ENCODE peak calls at places on chromosome 21, in seven cellular contexts. I, A, L, S, P, Y and G are unnamed samples.

GRCh38 chr21:30818837-30819236 is 5.8 kb upstream of the KRTAP8-1 start:
- DNase-seq in A (no peak), L (no peak), S (no peak), Y (no peak), P (no peak), I (no peak), G (no peak)

GRCh38 chr21:35399706-35400105 is 350.6 kb upstream of the RUNX1 start:
- DNase-seq in P (no peak), L (no peak), A (no peak), I (no peak), Y (no peak), S (no peak), G (no peak)

GRCh38 chr21:15063081-15063820 is 1.5 kb downstream of the NRIP1 start:
- DNase-seq in S (no peak), A (peak), I (peak), L (no peak), Y (peak), P (no peak), G (no peak)

GRCh38 chr21:45959779-45960390 is 21.7 kb upstream of the COL6A1 start:
- DNase-seq in P (no peak), L (no peak), S (no peak), A (no peak), I (no peak), Y (no peak), G (no peak)

GRCh38 chr21:20617130-20617529 is 381.1 kb upstream of the NCAM2 start:
- DNase-seq in A (no peak), L (peak), I (no peak), Y (peak), S (no peak), P (peak), G (peak)

GRCh38 chr21:43318841-43319781 is 107.8 kb downstream of the SIK1 start:
- DNase-seq in L (no peak), I (peak), P (no peak), S (peak), Y (no peak), A (peak), G (no peak)

GRCh38 chr21:15401331-15401730 is 328.5 kb upstream of the USP25 start:
- DNase-seq in A (no peak), L (no peak), I (no peak), Y (no peak), S (no peak), P (no peak), G (no peak)

GRCh38 chr21:34824314-34824713 is 155.5 kb downstream of the CLIC6 start:
- DNase-seq in P (no peak), L (no peak), Y (no peak), S (no peak), I (no peak), A (no peak), G (no peak)

GRCh38 chr21:34330055-34330454 is 33.8 kb upstream of the KCNE2 start:
- DNase-seq in A (no peak), P (no peak), L (no peak), I (no peak), Y (peak), S (no peak), G (no peak)

GRCh38 chr21:31730687-31731111 is 1.2 kb downstream of the SCAF4 start:
- DNase-seq in Y (peak), I (peak), S (no peak), L (peak), P (peak), A (peak), G (peak)

GRCh38 chr21:34279285-34279684 is 84.5 kb upstream of the KCNE2 start:
- DNase-seq in I (no peak), S (no peak), L (no peak), Y (no peak), A (no peak), P (no peak), G (no peak)

GRCh38 chr21:40507978-40508377 is 339.0 kb downstream of the DSCAM start:
- DNase-seq in Y (no peak), L (no peak), P (no peak), S (no peak), A (peak), I (no peak), G (no peak)

GRCh38 chr21:34276711-34277425 is 86.9 kb upstream of the KCNE2 start:
- DNase-seq in S (no peak), I (peak), Y (no peak), A (no peak), P (no peak), L (no peak), G (no peak)

GRCh38 chr21:18289876-18290275 is 45.2 kb downstream of the CHODL start:
- DNase-seq in P (no peak), Y (no peak), L (no peak), I (no peak), A (no peak), S (no peak), G (no peak)

GRCh38 chr21:34845521-34846213 is 176.9 kb downstream of the CLIC6 start:
- DNase-seq in Y (no peak), P (no peak), A (peak), I (peak), L (no peak), S (no peak), G (no peak)

GRCh38 chr21:43192501-43193081 is 23.8 kb downstream of the CRYAA start:
- DNase-seq in L (no peak), Y (no peak), A (no peak), I (no peak), S (no peak), P (no peak), G (no peak)

GRCh38 chr21:20811702-20812101 is 186.5 kb upstream of the NCAM2 start:
- DNase-seq in A (no peak), I (no peak), P (no peak), S (no peak), L (no peak), Y (no peak), G (no peak)

GRCh38 chr21:10640446-10640845 is 119.1 kb downstream of the TPTE start:
- DNase-seq in S (no peak), A (no peak), I (no peak), Y (no peak), L (no peak), P (no peak), G (no peak)

GRCh38 chr21:26836546-26836945 is 8.7 kb downstream of the ADAMTS1 start:
- DNase-seq in A (no peak), P (no peak), I (peak), Y (no peak), L (no peak), S (no peak), G (no peak)

GRCh38 chr21:15301736-15302135 is 236.9 kb upstream of the NRIP1 start:
- DNase-seq in L (no peak), A (no peak), P (no peak), S (peak), I (no peak), Y (no peak), G (no peak)

GRCh38 chr21:46397993-46398392 is 60.7 kb upstream of the DIP2A start:
- DNase-seq in P (no peak), A (no peak), S (no peak), Y (no peak), L (no peak), I (no peak), G (no peak)

GRCh38 chr21:18249542-18250152 is 5.0 kb downstream of the CHODL start:
- DNase-seq in I (peak), Y (peak), L (no peak), A (no peak), P (no peak), S (no peak), G (no peak)

GRCh38 chr21:26445440-26445839 is 127.6 kb downstream of the CYYR1 start:
- DNase-seq in I (peak), P (no peak), Y (no peak), L (no peak), A (peak), S (no peak), G (no peak)

GRCh38 chr21:35127851-35128250 is 78.7 kb upstream of the RUNX1 start:
- DNase-seq in L (no peak), A (no peak), S (no peak), Y (peak), I (peak), P (no peak), G (no peak)

GRCh38 chr21:43290529-43291346 is 121.9 kb downstream of the CRYAA start:
- DNase-seq in A (no peak), S (no peak), I (no peak), L (no peak), P (no peak), Y (no peak), G (no peak)

GRCh38 chr21:31862078-31862477 is 10.7 kb upstream of the HUNK start:
- DNase-seq in A (no peak), Y (no peak), P (no peak), L (no peak), I (no peak), S (no peak), G (no peak)

GRCh38 chr21:46120301-46121285 is 22.7 kb downstream of the COL6A2 start:
- DNase-seq in L (peak), S (no peak), P (no peak), A (no peak), Y (no peak), I (no peak), G (no peak)

GRCh38 chr21:35189077-35189863 is 140.2 kb upstream of the RUNX1 start:
- DNase-seq in S (no peak), Y (no peak), A (peak), P (no peak), L (no peak), I (peak), G (no peak)

GRCh38 chr21:16578912-16579311 is 849.1 kb downstream of the USP25 start:
- DNase-seq in P (no peak), Y (no peak), A (no peak), L (no peak), S (no peak), I (no peak), G (no peak)

GRCh38 chr21:39161064-39161463 is 22.2 kb downstream of the PSMG1 start:
- DNase-seq in A (no peak), L (no peak), S (no peak), I (no peak), P (no peak), Y (peak), G (no peak)

GRCh38 chr21:34878501-34878900 is 170.6 kb downstream of the RUNX1 start:
- DNase-seq in I (no peak), Y (no peak), S (no peak), P (no peak), L (no peak), A (no peak), G (no peak)

GRCh38 chr21:31731112-31731801 is 661 bp downstream of the SCAF4 start:
- DNase-seq in S (peak), Y (peak), A (no peak), P (peak), L (peak), I (no peak), G (peak)

GRCh38 chr21:25456672-25457071 is 150.6 kb downstream of the MRPL39 start:
- DNase-seq in A (peak), I (no peak), Y (no peak), P (no peak), L (no peak), S (no peak), G (no peak)

GRCh38 chr21:17548262-17548661 is 35.4 kb downstream of the CXADR start:
- DNase-seq in Y (no peak), L (no peak), I (no peak), P (no peak), S (no peak), A (peak), G (no peak)

GRCh38 chr21:28580585-28580984 is 412.1 kb downstream of the LTN1 start:
- DNase-seq in A (no peak), I (no peak), Y (peak), L (peak), S (no peak), P (no peak), G (no peak)

GRCh38 chr21:25953659-25954058 is 216.9 kb downstream of the APP start:
- DNase-seq in I (no peak), A (no peak), S (no peak), P (no peak), Y (no peak), L (no peak), G (no peak)

GRCh38 chr21:17650301-17650700 is 37.6 kb upstream of the BTG3 start:
- DNase-seq in I (no peak), Y (no peak), A (no peak), L (no peak), P (no peak), S (no peak), G (no peak)

GRCh38 chr21:38913120-38913975 is 107.6 kb downstream of the ETS2 start:
- DNase-seq in Y (peak), S (peak), A (peak), I (peak), L (peak), P (peak), G (peak)

GRCh38 chr21:33026878-33027400 is 1.2 kb downstream of the OLIG2 start:
- DNase-seq in A (peak), S (no peak), P (peak), Y (no peak), L (peak), I (no peak), G (no peak)
- H3K9ac ChIP-seq in A (no peak), S (no peak), P (no peak), Y (no peak), L (no peak), I (no peak), G (no peak)

DNA sequence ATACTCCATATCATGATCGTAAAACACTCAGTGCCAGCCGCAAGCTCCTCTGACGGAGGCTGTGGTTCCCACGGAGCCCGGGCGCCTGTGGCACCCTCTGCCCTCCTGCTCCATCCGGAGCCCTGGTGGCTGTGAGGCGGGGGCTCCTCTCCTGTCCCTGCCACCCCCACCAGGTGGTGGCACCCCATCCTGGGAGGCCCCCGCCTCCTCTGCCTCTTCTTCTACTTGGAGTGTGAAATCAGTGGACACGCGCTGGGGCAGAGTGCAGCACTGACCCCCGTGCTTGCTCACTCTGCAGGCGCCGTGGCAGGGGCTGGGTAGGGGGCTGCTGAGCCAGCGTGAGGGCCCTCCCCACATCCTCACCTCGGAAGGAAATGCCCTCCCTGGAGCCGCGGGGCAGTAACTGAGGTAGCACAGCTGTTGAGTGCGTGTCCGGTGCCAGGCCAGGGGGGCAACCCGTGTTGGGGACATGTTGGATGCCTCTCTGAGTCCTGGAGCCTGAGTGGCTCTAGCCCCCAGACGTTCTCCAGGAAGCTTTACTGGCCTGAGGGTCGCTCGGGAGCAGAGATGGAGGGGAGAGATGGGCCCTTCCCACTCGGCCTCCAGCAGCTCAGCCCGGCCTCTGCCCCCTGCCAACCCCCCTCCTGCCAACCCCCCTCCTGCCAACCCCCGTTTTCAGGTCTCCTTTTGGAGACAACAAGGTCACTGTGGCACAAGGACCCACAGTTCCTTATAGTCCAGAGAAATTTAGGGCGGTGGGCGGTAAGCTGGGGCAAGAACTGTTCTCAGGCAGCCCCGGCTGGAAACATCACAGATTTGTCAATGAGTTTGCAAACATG is 58.6 kb upstream of the ABCG1 start:
- DNase-seq in L (peak), S (no peak), P (no peak), A (no peak), I (no peak), Y (no peak), G (no peak)
- H3K23ac ChIP-seq in L (no peak), S (no peak), P (no peak), A (no peak), I (no peak), Y (no peak), G (no peak)

GRCh38 chr21:44870748-44871495 is 2.6 kb downstream of the PTTG1IP start:
- DNase-seq in A (no peak), P (no peak), I (peak), S (no peak), Y (no peak), L (no peak), G (no peak)

GRCh38 chr21:44871576-44872265 is 1.8 kb downstream of the PTTG1IP start:
- DNase-seq in I (peak), S (peak), A (peak), P (no peak), L (no peak), Y (no peak), G (no peak)

GRCh38 chr21:44868707-44869106 is 4.8 kb downstream of the PTTG1IP start:
- DNase-seq in A (no peak), S (no peak), I (no peak), Y (no peak), L (no peak), P (no peak), G (no peak)

GRCh38 chr21:44867999-44868700 is 5.3 kb downstream of the PTTG1IP start:
- DNase-seq in Y (no peak), I (no peak), L (no peak), A (no peak), S (no peak), P (no peak), G (no peak)

GRCh38 chr21:44869860-44870747 is 3.4 kb downstream of the PTTG1IP start:
- DNase-seq in I (peak), Y (peak), P (no peak), S (peak), L (peak), A (peak), G (no peak)
- H3K9ac ChIP-seq in I (peak), Y (peak), P (no peak), S (no peak), L (no peak), A (peak), G (no peak)

GRCh38 chr21:23292292-23292691 is 2294.1 kb downstream of the NCAM2 start:
- DNase-seq in Y (no peak), S (no peak), P (no peak), L (no peak), I (no peak), A (no peak), G (no peak)
- H3K23ac ChIP-seq in Y (no peak), S (no peak), P (no peak), L (no peak), I (no peak), A (no peak), G (no peak)

DNA sequence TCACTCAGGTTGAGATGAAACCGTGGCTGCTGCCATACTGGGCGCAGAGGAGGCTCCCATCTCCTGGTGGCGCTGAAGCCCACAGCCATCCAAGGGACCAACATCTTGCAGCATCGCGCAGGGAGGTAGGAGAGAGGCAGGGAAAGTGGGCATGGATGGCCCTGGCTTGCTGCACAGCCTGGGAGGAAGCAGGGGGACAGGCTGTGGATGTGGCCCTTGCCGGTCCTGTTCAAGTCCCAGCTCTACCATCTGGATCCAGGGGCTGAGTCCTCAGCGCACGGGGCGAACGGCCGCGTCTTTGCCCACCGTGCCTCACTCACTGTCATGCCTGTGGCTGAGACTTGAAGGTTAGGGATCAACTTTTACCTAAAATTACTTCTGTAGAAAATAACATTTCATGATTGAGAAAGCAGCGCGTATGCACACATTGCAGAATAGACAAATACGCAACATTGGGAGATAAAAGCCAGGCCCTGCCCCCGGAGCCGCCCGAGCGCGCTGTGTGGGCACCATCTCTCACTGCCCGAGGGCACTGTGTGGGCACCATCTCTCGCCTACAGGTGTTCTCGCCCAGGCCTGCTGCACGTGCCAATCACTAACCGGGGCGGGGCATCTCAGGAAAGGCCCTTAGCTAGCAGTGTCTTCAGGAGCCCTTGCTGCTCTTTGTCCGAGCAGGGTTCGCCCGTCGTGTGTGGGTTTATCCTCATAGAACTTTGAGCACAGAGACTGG is 11.5 kb downstream of the SLX9 start:
- DNase-seq in P (no peak), I (no peak), A (no peak), Y (no peak), S (no peak), L (no peak), G (no peak)
- H3K9ac ChIP-seq in P (no peak), I (no peak), A (no peak), Y (no peak), S (no peak), L (no peak), G (no peak)

GRCh38 chr21:29721964-29722363 is 217.8 kb downstream of the GRIK1 start:
- DNase-seq in P (no peak), I (no peak), Y (no peak), S (no peak), A (no peak), L (no peak), G (no peak)

GRCh38 chr21:29717659-29718058 is 222.1 kb downstream of the GRIK1 start:
- DNase-seq in P (no peak), L (no peak), Y (no peak), I (no peak), S (no peak), A (no peak), G (no peak)

GRCh38 chr21:29718081-29718815 is 221.5 kb downstream of the GRIK1 start:
- DNase-seq in S (no peak), A (peak), L (no peak), P (no peak), I (no peak), Y (no peak), G (no peak)

GRCh38 chr21:29719561-29719960 is 220.2 kb downstream of the GRIK1 start:
- DNase-seq in P (no peak), A (no peak), L (no peak), Y (no peak), I (no peak), S (no peak), G (no peak)

GRCh38 chr21:29721242-29721641 is 218.6 kb downstream of the GRIK1 start:
- DNase-seq in I (no peak), S (no peak), P (no peak), Y (no peak), L (no peak), A (no peak), G (no peak)
- H3K23ac ChIP-seq in I (no peak), S (no peak), P (no peak), Y (no peak), L (no peak), A (no peak), G (no peak)

GRCh38 chr21:36721817-36722216 is 22.9 kb downstream of the SIM2 start:
- DNase-seq in P (no peak), Y (no peak), A (no peak), S (no peak), I (no peak), L (no peak), G (no peak)

GRCh38 chr21:36716836-36717235 is 17.9 kb downstream of the SIM2 start:
- DNase-seq in P (no peak), S (no peak), L (no peak), I (no peak), A (no peak), Y (no peak), G (no peak)

GRCh38 chr21:36717901-36718465 is 19.1 kb downstream of the SIM2 start:
- DNase-seq in S (no peak), L (no peak), P (no peak), A (no peak), I (no peak), Y (no peak), G (no peak)

GRCh38 chr21:36718951-36719501 is 20.1 kb downstream of the SIM2 start:
- DNase-seq in Y (no peak), P (no peak), A (no peak), S (peak), I (no peak), L (no peak), G (no peak)

GRCh38 chr21:36719614-36720013 is 20.7 kb downstream of the SIM2 start:
- DNase-seq in A (no peak), Y (no peak), L (no peak), P (no peak), I (no peak), S (no peak), G (no peak)
- H3K9ac ChIP-seq in A (no peak), Y (no peak), L (no peak), P (no peak), I (no peak), S (no peak), G (no peak)